ENCODE peak calls at places on chromosomes 3 and 15, in eight cellular contexts. Y is H1, T is transverse colon, C is esophagus muscularis mucosa, H is breast epithelium, G is A549, W is NB4, U is right lobe of liver. I is an unnamed sample.

GRCh38 chr3:160127308-160127707 is 97.9 kb upstream of the C3orf80 start:
- DNase-seq in Y (no peak), T (no peak), C (no peak), H (no peak), G (no peak), W (no peak), U (no peak), I (no peak)

GRCh38 chr3:141710888-141711616 is 27.0 kb upstream of the RNF7 start:
- DNase-seq in Y (no peak), T (no peak), C (peak; percentile 1), H (no peak), G (no peak), W (no peak), U (no peak), I (no peak)

GRCh38 chr3:17025594-17026139 is 140.9 kb downstream of the PLCL2 start:
- DNase-seq in Y (no peak), T (no peak), C (no peak), H (no peak), G (no peak), W (no peak), U (no peak), I (no peak)

GRCh38 chr3:159174715-159175390 is 373.0 kb downstream of the MFSD1 start:
- DNase-seq in Y (no peak), T (no peak), C (no peak), H (no peak), G (no peak), W (no peak), U (no peak), I (no peak)

GRCh38 chr3:4985330-4986174 is 6.3 kb downstream of the BHLHE40 start:
- DNase-seq in Y (no peak), T (no peak), C (no peak), H (peak; percentile 90), G (peak; percentile 92), W (peak; percentile 38), U (no peak), I (no peak)

GRCh38 chr3:119240101-119240581 is 537 bp downstream of the B4GALT4 start:
- DNase-seq in Y (no peak), T (peak; percentile 74), C (no peak), H (no peak), G (peak; percentile 64), W (no peak), U (peak; percentile 69), I (no peak)

GRCh38 chr3:172334743-172335142 is 113.5 kb downstream of the GHSR start:
- DNase-seq in Y (no peak), T (no peak), C (no peak), H (peak; percentile 38), G (no peak), W (no peak), U (no peak), I (no peak)

GRCh38 chr3:172324591-172325203 is 123.6 kb downstream of the GHSR start:
- DNase-seq in Y (no peak), T (no peak), C (no peak), H (no peak), G (no peak), W (no peak), U (peak; percentile 64), I (no peak)

GRCh38 chr3:64191822-64192221 is 33.4 kb downstream of the PRICKLE2 start:
- DNase-seq in Y (no peak), T (no peak), C (peak; percentile 62), H (no peak), G (no peak), W (no peak), U (no peak), I (no peak)

GRCh38 chr3:29514912-29515311 is 234.0 kb downstream of the RBMS3 start:
- DNase-seq in Y (no peak), T (no peak), C (no peak), H (no peak), G (no peak), W (peak; percentile 31), U (no peak), I (no peak)

GRCh38 chr15:39682366-39682765 is 100.3 kb downstream of the FSIP1 start:
- DNase-seq in Y (no peak), T (no peak), C (no peak), H (no peak), G (no peak), W (no peak), U (no peak), I (no peak)

GRCh38 chr15:66232267-66232625 is 21.3 kb downstream of the MEGF11 start:
- DNase-seq in Y (no peak), T (no peak), C (no peak), H (no peak), G (no peak), W (no peak), U (no peak), I (no peak)

GRCh38 chr15:28902856-28903255 is 17.1 kb downstream of the APBA2 start:
- DNase-seq in Y (no peak), T (no peak), C (no peak), H (no peak), G (no peak), W (no peak), U (no peak), I (no peak)

GRCh38 chr3:48184299-48184698 is 3.9 kb downstream of the CDC25A start:
- DNase-seq in Y (no peak), T (no peak), C (no peak), H (no peak), G (no peak), W (no peak), U (no peak), I (no peak)

GRCh38 chr15:57384816-57385215 is 8.5 kb downstream of the CGNL1 start:
- DNase-seq in Y (no peak), T (no peak), C (no peak), H (no peak), G (peak; percentile 53), W (no peak), U (no peak), I (no peak)

GRCh38 chr15:87816811-87817210 is 439.7 kb downstream of the NTRK3 start:
- DNase-seq in Y (no peak), T (no peak), C (peak; percentile 34), H (no peak), G (peak; percentile 75), W (no peak), U (no peak), I (no peak)

GRCh38 chr15:95247068-95247984 is 1016.0 kb downstream of the MCTP2 start:
- DNase-seq in Y (no peak), T (no peak), C (no peak), H (no peak), G (peak; percentile 96), W (no peak), U (no peak), I (no peak)

GRCh38 chr3:53040361-53040820 is 5.5 kb downstream of the SFMBT1 start:
- DNase-seq in Y (no peak), T (no peak), C (peak; percentile 37), H (no peak), G (peak; percentile 42), W (no peak), U (no peak), I (no peak)

GRCh38 chr3:56976666-56977560 is 83.6 kb upstream of the SPATA12 start:
- DNase-seq in Y (no peak), T (no peak), C (no peak), H (no peak), G (no peak), W (peak; percentile 11), U (no peak), I (no peak)

GRCh38 chr3:160245261-160245800 is 20.1 kb downstream of the C3orf80 start:
- DNase-seq in Y (no peak), T (no peak), C (no peak), H (no peak), G (no peak), W (no peak), U (no peak), I (no peak)

GRCh38 chr15:44136991-44137477 is 58.0 kb downstream of the FRMD5 start:
- DNase-seq in Y (no peak), T (no peak), C (no peak), H (no peak), G (no peak), W (no peak), U (no peak), I (no peak)

DNA sequence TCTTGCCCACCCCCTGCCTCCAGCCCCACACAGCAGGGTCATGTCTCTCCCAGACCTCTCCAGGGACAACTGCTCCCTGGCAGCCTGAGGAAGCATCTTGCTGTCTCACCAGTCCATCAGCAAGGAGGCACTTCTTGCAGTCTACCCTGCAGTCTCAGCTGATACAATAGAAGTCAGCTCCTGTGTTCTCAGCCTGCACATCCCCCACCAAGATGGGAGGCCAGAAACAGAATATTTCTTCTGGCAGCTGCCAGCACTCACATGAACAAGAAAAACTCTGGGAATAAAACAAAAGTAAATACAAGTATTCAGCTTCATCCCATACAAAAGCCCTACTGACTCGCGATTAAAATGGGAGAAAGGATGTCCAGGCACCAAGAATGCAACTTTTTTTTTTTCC is 457.4 kb upstream of the PROK2 start:
- DNase-seq in Y (no peak), T (no peak), C (no peak), H (no peak), G (no peak), W (no peak), U (no peak), I (no peak)
- TF ChIP-seq CTCF in Y (no peak), T (no peak), C (no peak), H (no peak), G (no peak), W (no peak), U (no peak), I (no peak)

DNA sequence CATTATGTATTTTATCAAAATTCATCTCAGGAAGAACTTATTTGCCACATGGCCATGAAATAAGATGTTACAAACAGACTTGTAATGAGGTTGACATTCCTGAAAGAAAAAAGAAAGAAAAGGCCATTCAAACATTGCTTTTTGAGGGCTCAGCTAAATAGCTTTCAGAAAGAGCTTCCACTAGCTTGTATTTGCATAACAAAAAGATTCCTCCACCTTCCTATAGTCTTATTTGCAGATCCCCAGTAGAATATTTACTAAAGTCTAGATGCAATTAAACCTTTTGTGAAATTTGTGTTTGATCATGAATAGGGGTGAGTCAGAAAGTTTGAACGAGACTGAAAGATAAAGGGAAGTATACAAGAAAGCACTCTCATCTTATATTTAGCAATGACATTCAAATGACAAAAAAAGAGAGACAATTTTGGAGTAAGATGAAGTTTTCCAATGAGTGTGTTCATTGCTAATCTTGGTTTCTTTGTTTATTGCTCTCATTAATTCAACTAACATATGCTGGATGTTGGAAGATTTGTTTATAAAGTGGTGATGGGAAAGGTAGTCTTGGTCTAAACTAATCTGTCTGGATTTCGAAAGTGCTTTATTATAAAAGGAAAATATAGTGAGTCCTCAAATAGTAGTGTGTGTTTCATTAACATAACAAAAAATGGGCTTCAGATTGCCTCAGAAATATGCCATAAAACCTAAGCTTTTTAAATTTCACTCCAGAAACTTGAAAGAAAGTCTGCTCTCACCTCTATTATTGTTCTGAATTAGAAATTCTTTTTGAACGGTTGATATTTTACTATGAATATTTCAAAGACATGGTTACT is 9.0 kb upstream of the CADPS start:
- DNase-seq in Y (no peak), T (no peak), C (no peak), H (no peak), G (no peak), W (no peak), U (no peak), I (no peak)
- H3K4me3 ChIP-seq in Y (no peak overlapping the region), T (no peak overlapping the region), C (no peak overlapping the region), H (no peak overlapping the region), G (no peak overlapping the region), W (no peak overlapping the region), U (no peak overlapping the region), I (no peak overlapping the region)

GRCh38 chr3:25428003-25428861 is at the start of gene RARB:
- DNase-seq in Y (peak; percentile 39), T (peak; percentile 55), C (peak; percentile 94), H (peak; percentile 84), G (peak; percentile 95), W (peak; percentile 65), U (peak; percentile 86), I (peak; percentile 89)
- TF ChIP-seq POLR2A in Y (no peak), T (peak; percentile 83), C (peak; percentile 92), H (peak; percentile 85), G (peak; percentile 95), W (no peak), U (peak; percentile 97), I (no peak)

GRCh38 chr3:168511428-168512014 is 415.8 kb upstream of the GOLIM4 start:
- DNase-seq in Y (no peak), T (no peak), C (no peak), H (no peak), G (peak; percentile 0), W (peak; percentile 6), U (no peak), I (no peak)
- TF ChIP-seq CTCF in Y (peak; percentile 47), T (no peak), C (peak; percentile 54), H (no peak), G (peak; percentile 30), W (peak; percentile 50), U (peak; percentile 62), I (no peak)

I was measured in lower leg skin.